ENCODE peak calls at places on chromosomes 1 and 21, in six cellular contexts. W, A, P, Z, D and S are unnamed samples. For H3K27me3, the result is how much of the 10 kb centered on the place peaks cover.

GRCh38 chr1:29279896-29280779 is 43.8 kb downstream of the PTPRU start:
- DNase-seq in W (peak), A (no peak), Z (no peak), D (no peak), P (peak), S (no peak)

GRCh38 chr1:154862927-154863701 is 7.0 kb downstream of the KCNN3 start:
- DNase-seq in Z (no peak), P (no peak), D (no peak), W (no peak), A (no peak), S (no peak)

GRCh38 chr1:10651793-10652192 is 144.7 kb downstream of the CASZ1 start:
- DNase-seq in D (no peak), Z (no peak), A (no peak), W (no peak), P (no peak), S (no peak)

GRCh38 chr1:86154581-86155060 is 2.0 kb downstream of the COL24A1 start:
- DNase-seq in W (peak), P (peak), D (no peak), Z (no peak), A (no peak), S (peak)

GRCh38 chr1:64470670-64471217 is 815 bp downstream of the CACHD1 start:
- DNase-seq in P (peak), W (no peak), D (peak), Z (peak), A (peak), S (no peak)

GRCh38 chr1:16369821-16370220 is 2.8 kb downstream of the SZRD1 start:
- DNase-seq in D (no peak), A (no peak), P (no peak), Z (no peak), W (no peak), S (no peak)

GRCh38 chr21:28704746-28705145 is 287.9 kb downstream of the LTN1 start:
- DNase-seq in W (peak), Z (no peak), P (peak), A (no peak), D (peak), S (no peak)

GRCh38 chr21:34498623-34499022 is 13.4 kb downstream of the KCNE1 start:
- DNase-seq in Z (peak), D (no peak), W (peak), P (no peak), A (no peak), S (no peak)

GRCh38 chr1:39575191-39576015 is 1.2 kb downstream of the PABPC4 start:
- DNase-seq in D (peak), A (peak), Z (peak), P (peak), W (peak), S (no peak)

GRCh38 chr1:84361796-84362195 is 36.5 kb upstream of the DNASE2B start:
- DNase-seq in Z (no peak), W (no peak), P (no peak), D (no peak), A (no peak), S (no peak)

GRCh38 chr1:149888999-149889289 is 10.4 kb upstream of the BOLA1 start:
- DNase-seq in W (peak), Z (peak), D (peak), P (no peak), A (no peak), S (no peak)

GRCh38 chr21:40120944-40121575 is 253.8 kb downstream of the PCP4 start:
- DNase-seq in D (no peak), A (no peak), Z (no peak), P (peak), W (peak), S (no peak)

GRCh38 chr1:27004471-27005165 is 8.0 kb downstream of the TENT5B start:
- DNase-seq in W (peak), P (peak), A (no peak), D (no peak), Z (no peak), S (no peak)

GRCh38 chr1:47906009-47906432 is 91.2 kb downstream of the TRABD2B start:
- DNase-seq in W (no peak), Z (no peak), P (no peak), D (no peak), A (no peak), S (no peak)

GRCh38 chr1:167764458-167765330 is 42.9 kb downstream of the MPZL1 start:
- DNase-seq in P (no peak), A (no peak), D (no peak), W (peak), Z (no peak), S (no peak)

GRCh38 chr1:41322835-41323234 is 38.4 kb upstream of the FOXO6 start:
- DNase-seq in D (peak), P (peak), Z (peak), W (no peak), A (peak), S (no peak)

GRCh38 chr1:54967372-54967771 is 13.1 kb upstream of the TMEM61 start:
- DNase-seq in W (no peak), P (no peak), A (no peak), Z (no peak), D (no peak), S (no peak)

DNA sequence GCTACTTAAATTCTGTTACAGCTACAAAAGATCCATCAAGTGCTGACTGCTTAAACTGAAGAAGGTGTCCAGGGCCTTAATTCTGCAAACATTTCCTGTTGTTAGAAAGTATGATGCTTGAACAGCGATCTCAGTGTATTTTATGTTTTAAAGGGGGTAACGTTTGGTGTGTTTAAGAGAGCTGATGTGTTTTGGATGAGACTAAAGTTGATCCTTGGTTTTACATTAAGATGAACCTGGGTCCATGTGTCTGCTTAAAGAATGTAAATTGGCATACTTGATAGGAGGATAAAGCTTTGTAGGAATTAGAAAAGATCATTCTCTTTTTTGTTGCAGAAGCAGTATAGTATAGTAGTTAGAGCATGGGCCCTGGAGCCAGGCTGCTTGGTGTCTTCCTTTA is 3.6 kb downstream of the IER5 start:
- DNase-seq in A (no peak), W (no peak), Z (no peak), P (no peak), D (no peak), S (no peak)
- H3K4me3 ChIP-seq in A (peak), W (peak), Z (no peak), P (peak), D (no peak), S (peak)

DNA sequence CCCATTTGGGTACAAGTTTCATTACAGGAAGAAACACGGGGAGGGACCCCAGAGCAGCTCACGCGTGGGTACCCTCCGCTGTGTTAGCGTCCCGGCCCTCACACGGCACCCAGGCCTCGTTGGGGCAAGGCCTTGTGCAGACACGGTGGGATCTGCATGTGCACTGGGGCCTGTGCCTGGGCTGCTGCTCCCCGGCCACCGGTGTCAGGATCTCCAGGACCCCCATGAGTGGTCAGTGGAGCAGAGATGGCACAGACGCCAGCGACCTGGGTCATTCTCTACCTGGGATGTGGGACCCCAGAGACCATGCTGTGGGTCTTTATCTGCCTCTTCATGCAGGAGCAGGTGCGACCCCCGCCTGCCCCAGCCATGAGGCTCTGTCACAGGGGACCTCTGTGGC is 5.4 kb upstream of the SAMD11 start:
- DNase-seq in A (peak), Z (no peak), W (no peak), D (no peak), P (no peak), S (no peak)
- H3K27me3 ChIP-seq in A (half or more), Z (under half), W (under half), D (under half), P (under half), S (under half)

GRCh38 chr1:161013591-161014513 is 7.1 kb downstream of the F11R start:
- DNase-seq in Z (peak), A (peak), D (peak), P (peak), W (peak), S (no peak)

GRCh38 chr1:161008857-161009554 is 11.9 kb downstream of the F11R start:
- DNase-seq in A (no peak), P (peak), D (no peak), Z (no peak), W (peak), S (no peak)

GRCh38 chr1:161012420-161012819 is 8.5 kb downstream of the F11R start:
- DNase-seq in Z (no peak), W (no peak), A (no peak), P (no peak), D (no peak), S (no peak)

GRCh38 chr1:161009602-161010211 is 11.2 kb downstream of the F11R start:
- DNase-seq in A (no peak), D (no peak), Z (no peak), P (no peak), W (no peak), S (no peak)

GRCh38 chr1:161013104-161013590 is 7.8 kb downstream of the F11R start:
- DNase-seq in D (no peak), P (no peak), A (no peak), Z (no peak), W (peak), S (no peak)
- H3K4me3 ChIP-seq in D (peak), P (no peak), A (peak), Z (no peak), W (no peak), S (no peak)

GRCh38 chr21:42733037-42733632 is 79.7 kb downstream of the PDE9A start:
- DNase-seq in A (no peak), Z (no peak), P (peak), D (no peak), W (no peak), S (no peak)

GRCh38 chr21:42735944-42736343 is 82.5 kb downstream of the PDE9A start:
- DNase-seq in P (no peak), W (no peak), D (no peak), Z (no peak), A (no peak), S (no peak)

GRCh38 chr21:42733874-42734273 is 80.5 kb downstream of the PDE9A start:
- DNase-seq in W (no peak), Z (no peak), D (no peak), P (no peak), A (no peak), S (no peak)

GRCh38 chr21:42735061-42735460 is 81.6 kb downstream of the PDE9A start:
- DNase-seq in A (no peak), Z (no peak), D (no peak), W (no peak), P (no peak), S (no peak)

GRCh38 chr21:42734323-42734971 is 81.0 kb downstream of the PDE9A start:
- DNase-seq in W (no peak), Z (no peak), A (no peak), D (no peak), P (no peak), S (no peak)
- H3K27me3 ChIP-seq in W (under half), Z (under half), A (under half), D (under half), P (under half), S (under half)

GRCh38 chr1:208349679-208350330 is 105.6 kb upstream of the PLXNA2 start:
- DNase-seq in A (no peak), Z (no peak), P (no peak), W (no peak), D (no peak), S (no peak)
- H3K4me3 ChIP-seq in A (no peak), Z (no peak), P (no peak), W (no peak), D (no peak), S (no peak)

GRCh38 chr1:24934300-24935195 is 4.5 kb upstream of the RUNX3 start:
- DNase-seq in A (peak), P (no peak), D (no peak), Z (no peak), W (no peak), S (no peak)

GRCh38 chr1:24933468-24933867 is 3.4 kb upstream of the RUNX3 start:
- DNase-seq in D (no peak), W (no peak), A (peak), P (no peak), Z (no peak), S (no peak)

GRCh38 chr1:24936688-24937087 is 6.6 kb upstream of the RUNX3 start:
- DNase-seq in Z (no peak), D (no peak), A (no peak), W (no peak), P (no peak), S (no peak)

GRCh38 chr1:24935196-24935526 is 5.1 kb upstream of the RUNX3 start:
- DNase-seq in D (no peak), W (no peak), A (peak), P (no peak), Z (no peak), S (no peak)

GRCh38 chr1:24935615-24936484 is 5.8 kb upstream of the RUNX3 start:
- DNase-seq in Z (no peak), A (peak), D (no peak), P (no peak), W (no peak), S (no peak)
- H3K27me3 ChIP-seq in Z (under half), A (under half), D (under half), P (under half), W (half or more), S (under half)

DNA sequence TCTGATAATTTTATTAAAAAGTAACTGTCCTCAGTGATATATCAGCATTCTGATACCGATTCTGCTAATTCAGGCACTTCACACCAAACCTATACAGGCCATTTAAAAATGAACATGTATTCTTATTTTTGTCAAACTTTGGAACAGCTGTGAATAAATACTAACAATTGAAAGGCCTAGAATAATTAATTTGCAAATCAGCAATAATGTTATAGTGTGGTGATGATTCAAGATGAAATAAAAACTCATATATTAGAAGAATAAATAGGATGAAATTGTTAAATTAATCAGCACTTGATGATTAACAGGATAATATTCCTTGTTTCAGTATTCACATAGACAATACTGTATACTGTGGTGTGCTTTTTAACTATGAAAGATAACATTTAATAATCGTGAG is 9.9 kb downstream of the CDKN2C start:
- DNase-seq in W (no peak), D (no peak), P (no peak), Z (no peak), A (no peak), S (no peak)
- H3K4me3 ChIP-seq in W (no peak), D (no peak), P (no peak), Z (no peak), A (peak), S (no peak)